ENCODE peak calls at places on chromosomes 6 and 20, in nine cellular contexts. C is prostate gland; Z is psoas muscle; V is esophagus muscularis mucosa; B is CD8-positive, alpha-beta T cell; D is cardiac fibroblast; O is brain microvascular endothelial cell; W is fibroblast of lung; G is lower lobe of right lung. N is an unnamed sample.

GRCh38 chr6:45375449-45375848 is 2.3 kb downstream of the SUPT3H start:
- DNase-seq in W (peak; percentile 22), G (no peak), O (no peak), C (no peak), B (no peak), V (no peak), D (peak; percentile 22), Z (no peak), N (no peak)

GRCh38 chr6:129748212-129748900 is 38.4 kb upstream of the ARHGAP18 start:
- DNase-seq in G (no peak), V (no peak), O (peak; percentile 47), W (peak; percentile 76), B (no peak), Z (no peak), C (peak; percentile 47), D (peak; percentile 77), N (no peak)

GRCh38 chr20:2799271-2799670 is 1.2 kb downstream of the CPXM1 start:
- DNase-seq in V (no peak), Z (no peak), D (no peak), C (no peak), B (no peak), W (no peak), G (no peak), O (no peak), N (no peak)

GRCh38 chr20:48627737-48628128 is 200.1 kb downstream of the PREX1 start:
- DNase-seq in W (no peak), B (no peak), V (no peak), D (no peak), G (peak; percentile 57), C (no peak), Z (peak; percentile 55), O (no peak), N (no peak)

GRCh38 chr20:32045999-32046398 is 6.0 kb upstream of the HCK start:
- DNase-seq in W (no peak), V (no peak), Z (no peak), D (no peak), O (no peak), G (no peak), C (no peak), B (no peak), N (no peak)

GRCh38 chr20:18628330-18628941 is 40.6 kb downstream of the DTD1 start:
- DNase-seq in B (no peak), G (no peak), C (no peak), Z (no peak), O (no peak), D (no peak), V (no peak), W (no peak), N (no peak)

GRCh38 chr6:92945799-92946198 is 473.6 kb downstream of the EPHA7 start:
- DNase-seq in C (no peak), V (no peak), B (no peak), D (peak; percentile 1), G (no peak), W (peak; percentile 89), O (no peak), Z (no peak), N (no peak)

GRCh38 chr6:147207351-147207750 is 3.1 kb downstream of the STXBP5 start:
- DNase-seq in V (no peak), O (no peak), C (no peak), W (peak; percentile 38), Z (no peak), D (peak; percentile 59), G (no peak), B (no peak), N (no peak)

GRCh38 chr6:27260836-27261375 is 13.4 kb downstream of the PRSS16 start:
- DNase-seq in O (no peak), G (no peak), C (no peak), B (no peak), D (peak; percentile 31), Z (no peak), W (no peak), V (no peak), N (no peak)

GRCh38 chr6:17233531-17233930 is 47.6 kb upstream of the RBM24 start:
- DNase-seq in B (no peak), Z (no peak), V (no peak), G (no peak), D (peak; percentile 31), C (no peak), O (peak; percentile 61), W (no peak), N (no peak)

GRCh38 chr6:22399693-22400092 is 102.9 kb upstream of the PRL start:
- DNase-seq in O (peak; percentile 16), V (no peak), D (peak; percentile 14), B (no peak), Z (no peak), W (peak; percentile 19), C (no peak), G (no peak), N (no peak)

GRCh38 chr20:22762576-22763256 is 178.3 kb upstream of the FOXA2 start:
- DNase-seq in O (no peak), B (no peak), V (no peak), Z (no peak), G (no peak), W (no peak), D (no peak), C (peak; percentile 21), N (no peak)

GRCh38 chr20:45937765-45938164 is 3.3 kb downstream of the PCIF1 start:
- DNase-seq in O (peak; percentile 38), W (no peak), G (no peak), D (no peak), V (no peak), B (no peak), C (no peak), Z (no peak), N (no peak)

GRCh38 chr20:45935416-45936046 is 1.0 kb downstream of the PCIF1 start:
- DNase-seq in C (no peak), G (no peak), V (no peak), W (peak; percentile 32), B (no peak), O (no peak), Z (no peak), D (peak; percentile 53), N (no peak)

GRCh38 chr20:45934587-45935415 is at the start of gene PCIF1:
- DNase-seq in V (peak; percentile 100), O (peak; percentile 98), W (peak; percentile 97), G (peak; percentile 98), D (peak; percentile 99), Z (peak; percentile 99), C (peak; percentile 98), B (peak; percentile 98), N (peak; percentile 67)

GRCh38 chr20:45934046-45934586 is 367 bp upstream of the PCIF1 start:
- DNase-seq in G (peak; percentile 81), W (peak; percentile 51), B (peak; percentile 16), Z (peak; percentile 87), V (no peak), C (peak; percentile 53), O (no peak), D (peak; percentile 47), N (no peak)

GRCh38 chr20:45933231-45934045 is 1.0 kb upstream of the PCIF1 start:
- DNase-seq in D (peak; percentile 75), W (peak; percentile 75), O (peak; percentile 62), B (peak; percentile 24), V (no peak), G (peak; percentile 77), Z (peak; percentile 82), C (peak; percentile 67), N (no peak)
- TF ChIP-seq CTCF in D (no peak), W (peak; percentile 8), O (peak; percentile 60), B (no peak), V (peak; percentile 14), G (peak; percentile 29), Z (peak; percentile 32), C (no peak), N (peak; percentile 22)

DNA sequence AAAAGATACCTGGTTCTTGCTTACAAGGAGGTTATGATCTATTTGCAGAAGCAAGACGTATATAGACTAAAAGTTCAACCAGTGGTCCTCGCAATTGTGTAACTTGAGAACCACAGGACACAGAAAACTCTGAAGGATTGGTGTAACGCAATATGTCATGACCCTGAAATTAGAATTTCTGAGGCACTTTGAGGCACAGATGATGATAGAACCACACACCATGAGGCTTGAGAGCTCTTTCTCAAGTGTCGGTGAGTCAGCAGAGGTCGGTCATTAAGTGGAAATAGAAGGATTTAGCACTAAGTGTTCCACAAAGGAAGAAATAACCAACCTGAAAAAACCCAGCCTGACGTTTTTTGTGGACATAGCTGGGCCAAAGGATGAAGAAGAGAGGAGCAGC is 15.3 kb upstream of the CCN2 start:
- DNase-seq in G (no peak), W (peak; percentile 91), B (no peak), D (peak; percentile 61), V (no peak), O (peak; percentile 75), C (no peak), Z (no peak), N (no peak)
- H3K4me3 ChIP-seq in G (no peak overlapping the region), W (no peak overlapping the region), B (no peak overlapping the region), D (no peak overlapping the region), V (no peak overlapping the region), O (no peak overlapping the region), C (no peak overlapping the region), Z (no peak overlapping the region), N (no peak overlapping the region)

DNA sequence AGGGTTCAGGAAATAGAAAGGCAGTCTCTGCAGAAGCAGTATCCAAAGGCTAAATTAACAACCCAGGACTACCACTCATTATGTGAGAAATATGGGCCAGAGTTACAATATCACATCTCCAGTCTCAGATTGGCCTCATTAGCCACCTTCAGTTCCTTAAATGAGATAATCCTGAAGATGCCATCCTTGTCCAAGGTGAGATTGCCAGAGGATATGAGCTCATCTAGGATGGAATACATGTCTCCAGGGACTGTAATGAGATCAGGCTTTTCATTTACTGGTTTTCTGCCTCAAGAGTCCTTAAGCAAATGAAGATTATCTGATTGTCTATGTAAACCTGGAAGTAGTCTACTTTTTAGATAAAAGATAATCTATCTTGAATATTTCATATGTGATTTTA is 196.3 kb downstream of the FUT9 start:
- DNase-seq in B (no peak), G (no peak), O (no peak), Z (no peak), D (no peak), C (no peak), V (no peak), W (no peak), N (no peak)
- TF ChIP-seq CTCF in B (no peak), G (no peak), O (no peak), Z (no peak), D (no peak), C (no peak), V (no peak), W (no peak), N (no peak)

GRCh38 chr20:62886709-62887058 is 25.1 kb upstream of the TCFL5 start:
- DNase-seq in Z (no peak), O (no peak), C (no peak), G (no peak), W (no peak), D (no peak), V (no peak), B (no peak), N (no peak)

GRCh38 chr20:62884556-62884955 is 22.9 kb upstream of the TCFL5 start:
- DNase-seq in D (no peak), Z (peak; percentile 27), W (no peak), G (no peak), B (no peak), C (no peak), V (no peak), O (no peak), N (no peak)

GRCh38 chr20:62885808-62886708 is 24.4 kb upstream of the TCFL5 start:
- DNase-seq in Z (peak; percentile 26), G (no peak), W (no peak), B (no peak), V (no peak), C (no peak), O (no peak), D (no peak), N (no peak)

GRCh38 chr20:62887147-62887859 is 25.7 kb upstream of the TCFL5 start:
- DNase-seq in D (peak; percentile 90), B (no peak), W (peak; percentile 94), G (no peak), V (no peak), O (peak; percentile 96), Z (peak; percentile 64), C (peak; percentile 74), N (peak; percentile 33)

GRCh38 chr20:62885046-62885445 is 23.4 kb upstream of the TCFL5 start:
- DNase-seq in W (no peak), Z (peak; percentile 15), O (no peak), C (no peak), G (no peak), V (no peak), D (no peak), B (no peak), N (no peak)
- H3K4me3 ChIP-seq in W (no peak overlapping the region), Z (no peak overlapping the region), O (no peak overlapping the region), C (no peak overlapping the region), G (no peak overlapping the region), V (no peak overlapping the region), D (no peak overlapping the region), B (no peak overlapping the region), N (no peak overlapping the region)

N was measured in AG04449.